ENCODE peak calls at places on chromosomes 5 and 9, in eight cellular contexts. S is ELR; T is effector memory CD8-positive, alpha-beta T cell; V is H4; Y is glutamatergic neuron; F is cardiac fibroblast; Z is foreskin fibroblast; L is MM.1S. N is an unnamed sample.

GRCh38 chr5:1792842-1793266 is 6.8 kb downstream of the MRPL36 start:
- DNase-seq in S (peak; percentile 93), T (peak; percentile 67), V (peak; percentile 91), Y (no peak), F (peak; percentile 88), Z (peak; percentile 88), L (peak; percentile 98), N (peak; percentile 80)

GRCh38 chr5:12557012-12557411 is 652.8 kb upstream of the CTNND2 start:
- DNase-seq in S (no peak), T (no peak), V (no peak), Y (no peak), F (no peak), Z (no peak), L (no peak), N (no peak)

GRCh38 chr9:91894023-91894422 is 56.0 kb downstream of the ROR2 start:
- DNase-seq in S (no peak), T (no peak), V (no peak), Y (no peak), F (no peak), Z (no peak), L (no peak), N (no peak)

GRCh38 chr5:167899490-167899889 is 392.0 kb upstream of the WWC1 start:
- DNase-seq in S (peak; percentile 21), T (no peak), V (peak; percentile 59), Y (no peak), F (peak; percentile 37), Z (no peak), L (no peak), N (peak; percentile 86)

GRCh38 chr9:37617837-37618236 is 25.4 kb upstream of the TOMM5 start:
- DNase-seq in S (peak; percentile 74), T (no peak), V (no peak), Y (no peak), F (peak; percentile 55), Z (no peak), L (no peak), N (peak; percentile 80)

GRCh38 chr5:133289686-133290367 is 238.0 kb downstream of the HSPA4 start:
- DNase-seq in S (no peak), T (no peak), V (no peak), Y (no peak), F (no peak), Z (no peak), L (peak; percentile 4), N (no peak)

GRCh38 chr9:16867571-16868311 is 2.7 kb downstream of the BNC2 start:
- DNase-seq in S (peak; percentile 70), T (no peak), V (no peak), Y (no peak), F (peak; percentile 76), Z (peak; percentile 67), L (no peak), N (peak; percentile 70)

GRCh38 chr9:90966475-90967150 is 165.0 kb downstream of the SYK start:
- DNase-seq in S (peak; percentile 33), T (no peak), V (no peak), Y (no peak), F (peak; percentile 54), Z (peak; percentile 45), L (peak; percentile 5), N (peak; percentile 68)

GRCh38 chr5:5270161-5270560 is 130.0 kb downstream of the ADAMTS16 start:
- DNase-seq in S (no peak), T (no peak), V (no peak), Y (no peak), F (no peak), Z (no peak), L (no peak), N (no peak)

GRCh38 chr9:2087500-2088313 is 72.6 kb downstream of the SMARCA2 start:
- DNase-seq in S (peak; percentile 70), T (peak; percentile 13), V (peak; percentile 27), Y (no peak), F (peak; percentile 70), Z (peak; percentile 18), L (peak; percentile 76), N (peak; percentile 72)

GRCh38 chr5:57889558-57889957 is 406.9 kb upstream of the ACTBL2 start:
- DNase-seq in S (peak; percentile 90), T (no peak), V (peak; percentile 89), Y (no peak), F (peak; percentile 61), Z (peak; percentile 25), L (peak; percentile 52), N (peak; percentile 76)

GRCh38 chr9:215631-216155 is 1.0 kb downstream of the DOCK8 start:
- DNase-seq in S (no peak), T (no peak), V (no peak), Y (no peak), F (no peak), Z (no peak), L (no peak), N (no peak)

GRCh38 chr9:19471737-19472648 is 63.2 kb downstream of the ACER2 start:
- DNase-seq in S (peak; percentile 69), T (peak; percentile 12), V (peak; percentile 63), Y (peak; percentile 78), F (peak; percentile 70), Z (peak; percentile 29), L (peak; percentile 28), N (peak; percentile 76)

GRCh38 chr5:135547590-135548254 is 12.0 kb upstream of the NEUROG1 start:
- DNase-seq in S (no peak), T (no peak), V (no peak), Y (no peak), F (no peak), Z (no peak), L (peak; percentile 78), N (no peak)

GRCh38 chr9:132167192-132167591 is 5.3 kb downstream of the NTNG2 start:
- DNase-seq in S (no peak), T (no peak), V (no peak), Y (no peak), F (no peak), Z (no peak), L (no peak), N (no peak)

GRCh38 chr9:99027414-99027813 is 77.5 kb upstream of the TGFBR1 start:
- DNase-seq in S (no peak), T (no peak), V (no peak), Y (no peak), F (no peak), Z (no peak), L (no peak), N (no peak)

GRCh38 chr5:16616536-16617271 is at the start of gene RETREG1:
- DNase-seq in S (peak; percentile 55), T (peak; percentile 79), V (no peak), Y (peak; percentile 71), F (no peak), Z (peak; percentile 9), L (peak; percentile 56), N (peak; percentile 51)

GRCh38 chr9:111483419-111483861 is 743 bp downstream of the ECPAS start:
- DNase-seq in S (peak; percentile 68), T (peak; percentile 51), V (no peak), Y (peak; percentile 56), F (no peak), Z (no peak), L (peak; percentile 38), N (peak; percentile 79)

GRCh38 chr9:129623331-129623730 is 2.4 kb upstream of the C9orf50 start:
- DNase-seq in S (peak; percentile 65), T (no peak), V (no peak), Y (no peak), F (peak; percentile 87), Z (no peak), L (no peak), N (peak; percentile 83)

GRCh38 chr5:117433841-117434240 is 859.2 kb upstream of the SEMA6A start:
- DNase-seq in S (no peak), T (no peak), V (no peak), Y (no peak), F (no peak), Z (no peak), L (no peak), N (no peak)

GRCh38 chr5:36570696-36571095 is 35.7 kb upstream of the SLC1A3 start:
- DNase-seq in S (no peak), T (no peak), V (no peak), Y (no peak), F (no peak), Z (no peak), L (no peak), N (no peak)

GRCh38 chr9:18260527-18260926 is 213.4 kb upstream of the ADAMTSL1 start:
- DNase-seq in S (no peak), T (no peak), V (peak; percentile 98), Y (no peak), F (no peak), Z (no peak), L (no peak), N (no peak)

GRCh38 chr5:90598300-90598699 is 39.7 kb downstream of the ADGRV1 start:
- DNase-seq in S (no peak), T (no peak), V (no peak), Y (no peak), F (no peak), Z (no peak), L (no peak), N (no peak)